ENCODE peak calls at places on chromosomes 4 and X, in nine cellular contexts. One of them, this sample, is unnamed.

GRCh38 chr4:174036563-174036962 is 246.9 kb downstream of the FBXO8 start:
- DNase-seq in A549: no peak
- DNase-seq in fibroblast of mammary gland: no peak
- DNase-seq in H9: no peak
- DNase-seq in pancreas: no peak
- DNase-seq in cardiac muscle cell: peak
- DNase-seq in mesothelial cell of epicardium: no peak
- DNase-seq in tibial nerve: no peak
- DNase-seq in natural killer cell: no peak
- DNase-seq in this sample: no peak

GRCh38 chr4:88880501-88881226 is 176.3 kb downstream of the FAM13A start:
- DNase-seq in natural killer cell: no peak
- DNase-seq in cardiac muscle cell: peak
- DNase-seq in pancreas: no peak
- DNase-seq in fibroblast of mammary gland: no peak
- DNase-seq in H9: no peak
- DNase-seq in mesothelial cell of epicardium: no peak
- DNase-seq in tibial nerve: no peak
- DNase-seq in A549: no peak
- DNase-seq in this sample: no peak

GRCh38 chrX:20637351-20637750 is 370.6 kb upstream of the RPS6KA3 start:
- DNase-seq in pancreas: no peak
- DNase-seq in fibroblast of mammary gland: no peak
- DNase-seq in H9: no peak
- DNase-seq in mesothelial cell of epicardium: no peak
- DNase-seq in tibial nerve: no peak
- DNase-seq in A549: no peak
- DNase-seq in natural killer cell: no peak
- DNase-seq in cardiac muscle cell: no peak
- DNase-seq in this sample: no peak

GRCh38 chr4:179353791-179354190 is 1911.6 kb upstream of the AGA start:
- DNase-seq in pancreas: no peak
- DNase-seq in H9: no peak
- DNase-seq in tibial nerve: no peak
- DNase-seq in fibroblast of mammary gland: no peak
- DNase-seq in A549: no peak
- DNase-seq in cardiac muscle cell: no peak
- DNase-seq in natural killer cell: no peak
- DNase-seq in mesothelial cell of epicardium: no peak
- DNase-seq in this sample: no peak

GRCh38 chr4:1727117-1728031 is 6.1 kb downstream of the TACC3 start:
- DNase-seq in H9: no peak
- DNase-seq in pancreas: no peak
- DNase-seq in cardiac muscle cell: no peak
- DNase-seq in mesothelial cell of epicardium: no peak
- DNase-seq in A549: peak
- DNase-seq in fibroblast of mammary gland: peak
- DNase-seq in natural killer cell: no peak
- DNase-seq in tibial nerve: peak
- DNase-seq in this sample: no peak

GRCh38 chr4:10123227-10124101 is 6.9 kb upstream of the WDR1 start:
- DNase-seq in tibial nerve: no peak
- DNase-seq in A549: no peak
- DNase-seq in H9: peak
- DNase-seq in fibroblast of mammary gland: peak
- DNase-seq in natural killer cell: no peak
- DNase-seq in mesothelial cell of epicardium: no peak
- DNase-seq in cardiac muscle cell: no peak
- DNase-seq in pancreas: no peak
- DNase-seq in this sample: peak

GRCh38 chr4:132642196-132642817 is 506.8 kb upstream of the PCDH10 start:
- DNase-seq in cardiac muscle cell: peak
- DNase-seq in fibroblast of mammary gland: peak
- DNase-seq in A549: peak
- DNase-seq in pancreas: no peak
- DNase-seq in mesothelial cell of epicardium: no peak
- DNase-seq in natural killer cell: no peak
- DNase-seq in H9: peak
- DNase-seq in tibial nerve: peak
- DNase-seq in this sample: peak

GRCh38 chr4:54942735-54943134 is 182.7 kb downstream of the KDR start:
- DNase-seq in tibial nerve: no peak
- DNase-seq in A549: no peak
- DNase-seq in cardiac muscle cell: no peak
- DNase-seq in fibroblast of mammary gland: no peak
- DNase-seq in pancreas: no peak
- DNase-seq in mesothelial cell of epicardium: no peak
- DNase-seq in H9: no peak
- DNase-seq in natural killer cell: peak
- DNase-seq in this sample: no peak

GRCh38 chrX:151759041-151759440 is 24.5 kb downstream of the CNGA2 start:
- DNase-seq in H9: no peak
- DNase-seq in mesothelial cell of epicardium: no peak
- DNase-seq in pancreas: no peak
- DNase-seq in cardiac muscle cell: no peak
- DNase-seq in A549: no peak
- DNase-seq in fibroblast of mammary gland: no peak
- DNase-seq in tibial nerve: no peak
- DNase-seq in natural killer cell: no peak
- DNase-seq in this sample: no peak

GRCh38 chrX:30892591-30892990 is 3.5 kb upstream of the TAB3 start:
- DNase-seq in fibroblast of mammary gland: no peak
- DNase-seq in natural killer cell: no peak
- DNase-seq in cardiac muscle cell: no peak
- DNase-seq in pancreas: no peak
- DNase-seq in H9: no peak
- DNase-seq in mesothelial cell of epicardium: no peak
- DNase-seq in tibial nerve: no peak
- DNase-seq in A549: no peak
- DNase-seq in this sample: no peak

GRCh38 chr4:125187621-125188176 is 127.1 kb upstream of the FAT4 start:
- DNase-seq in natural killer cell: no peak
- DNase-seq in H9: no peak
- DNase-seq in tibial nerve: no peak
- DNase-seq in pancreas: no peak
- DNase-seq in mesothelial cell of epicardium: no peak
- DNase-seq in fibroblast of mammary gland: peak
- DNase-seq in cardiac muscle cell: no peak
- DNase-seq in A549: no peak
- DNase-seq in this sample: no peak

GRCh38 chrX:21384178-21384577 is 10.0 kb downstream of the CNKSR2 start:
- DNase-seq in A549: no peak
- DNase-seq in natural killer cell: no peak
- DNase-seq in tibial nerve: no peak
- DNase-seq in H9: no peak
- DNase-seq in mesothelial cell of epicardium: no peak
- DNase-seq in cardiac muscle cell: no peak
- DNase-seq in pancreas: no peak
- DNase-seq in fibroblast of mammary gland: no peak
- DNase-seq in this sample: no peak

DNA sequence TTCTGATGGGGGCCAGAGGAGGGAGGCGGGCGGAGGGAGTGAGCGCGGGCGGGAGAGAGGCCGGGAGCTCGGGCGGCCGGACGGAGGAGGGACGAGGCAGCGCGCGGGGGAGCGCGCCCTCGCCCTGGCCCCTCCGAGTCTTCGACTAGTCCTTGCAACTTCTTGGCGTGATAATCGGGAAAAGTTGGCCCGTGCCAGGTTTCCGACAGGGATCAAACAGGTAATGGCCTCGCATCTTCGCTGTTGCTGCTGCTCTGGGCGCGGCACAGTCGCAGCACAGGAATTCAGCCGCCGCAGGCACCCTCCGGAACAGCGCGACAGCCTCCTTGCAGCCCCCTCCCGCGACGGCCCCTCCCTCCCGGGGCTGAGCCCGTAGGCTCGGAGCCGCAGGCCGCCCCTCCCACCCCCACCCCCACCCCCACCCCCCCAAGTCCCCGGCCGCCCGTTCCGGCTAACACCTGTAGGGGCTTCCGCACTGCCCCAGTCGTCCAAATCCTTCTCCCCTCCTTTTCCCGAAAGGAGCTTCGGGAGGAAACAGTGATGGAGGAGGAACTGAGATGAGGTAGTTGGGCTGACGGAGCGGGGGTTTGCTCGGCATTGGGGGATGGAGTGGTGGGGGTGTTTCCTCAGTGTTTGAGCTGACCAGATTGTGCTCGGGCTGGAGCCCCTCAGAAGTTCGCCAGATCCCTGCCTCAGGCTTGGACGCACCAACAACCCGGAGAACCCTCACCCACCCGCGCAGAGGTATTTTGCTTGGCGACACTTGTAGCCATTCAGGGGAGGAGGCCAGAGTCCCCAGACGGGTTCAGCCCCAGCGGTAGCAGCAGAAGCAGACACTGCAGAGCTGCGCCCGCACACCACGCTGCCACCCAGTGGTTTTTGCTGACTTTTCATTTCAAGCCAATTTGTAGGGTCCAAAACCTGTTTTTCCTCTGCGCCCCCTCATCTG is at the start of gene FGF13:
- DNase-seq in pancreas: peak
- DNase-seq in natural killer cell: no peak
- DNase-seq in mesothelial cell of epicardium: peak
- DNase-seq in cardiac muscle cell: peak
- DNase-seq in H9: peak
- DNase-seq in A549: peak
- DNase-seq in tibial nerve: no peak
- DNase-seq in fibroblast of mammary gland: peak
- DNase-seq in this sample: peak
- TF ChIP-seq CTCF in pancreas: no peak
- TF ChIP-seq CTCF in natural killer cell: no peak
- TF ChIP-seq CTCF in mesothelial cell of epicardium: no peak
- TF ChIP-seq CTCF in cardiac muscle cell: peak
- TF ChIP-seq CTCF in H9: peak
- TF ChIP-seq CTCF in A549: no peak
- TF ChIP-seq CTCF in tibial nerve: no peak
- TF ChIP-seq CTCF in fibroblast of mammary gland: no peak
- TF ChIP-seq CTCF in this sample: peak

GRCh38 chrX:24561121-24561520 is 86.0 kb downstream of the PCYT1B start:
- DNase-seq in pancreas: no peak
- DNase-seq in tibial nerve: no peak
- DNase-seq in H9: no peak
- DNase-seq in cardiac muscle cell: no peak
- DNase-seq in natural killer cell: no peak
- DNase-seq in mesothelial cell of epicardium: no peak
- DNase-seq in A549: peak
- DNase-seq in fibroblast of mammary gland: peak
- DNase-seq in this sample: no peak
- TF ChIP-seq CTCF in pancreas: no peak
- TF ChIP-seq CTCF in tibial nerve: no peak
- TF ChIP-seq CTCF in H9: peak
- TF ChIP-seq CTCF in cardiac muscle cell: peak
- TF ChIP-seq CTCF in natural killer cell: no peak
- TF ChIP-seq CTCF in mesothelial cell of epicardium: no peak
- TF ChIP-seq CTCF in A549: peak
- TF ChIP-seq CTCF in fibroblast of mammary gland: peak
- TF ChIP-seq CTCF in this sample: no peak

GRCh38 chr4:6478546-6479220 is 6.3 kb upstream of the PPP2R2C start:
- DNase-seq in mesothelial cell of epicardium: no peak
- DNase-seq in pancreas: no peak
- DNase-seq in natural killer cell: no peak
- DNase-seq in tibial nerve: no peak
- DNase-seq in A549: no peak
- DNase-seq in cardiac muscle cell: no peak
- DNase-seq in fibroblast of mammary gland: no peak
- DNase-seq in H9: peak
- DNase-seq in this sample: no peak

GRCh38 chr4:6475492-6476020 is 3.1 kb upstream of the PPP2R2C start:
- DNase-seq in pancreas: no peak
- DNase-seq in A549: no peak
- DNase-seq in fibroblast of mammary gland: no peak
- DNase-seq in natural killer cell: no peak
- DNase-seq in tibial nerve: no peak
- DNase-seq in cardiac muscle cell: no peak
- DNase-seq in mesothelial cell of epicardium: no peak
- DNase-seq in H9: peak
- DNase-seq in this sample: no peak

GRCh38 chr4:6474705-6475457 is 2.5 kb upstream of the PPP2R2C start:
- DNase-seq in pancreas: no peak
- DNase-seq in tibial nerve: no peak
- DNase-seq in A549: no peak
- DNase-seq in natural killer cell: no peak
- DNase-seq in fibroblast of mammary gland: no peak
- DNase-seq in H9: peak
- DNase-seq in mesothelial cell of epicardium: no peak
- DNase-seq in cardiac muscle cell: no peak
- DNase-seq in this sample: no peak

GRCh38 chr4:6474053-6474568 is 1.7 kb upstream of the PPP2R2C start:
- DNase-seq in A549: peak
- DNase-seq in H9: peak
- DNase-seq in fibroblast of mammary gland: no peak
- DNase-seq in pancreas: no peak
- DNase-seq in tibial nerve: no peak
- DNase-seq in natural killer cell: no peak
- DNase-seq in mesothelial cell of epicardium: no peak
- DNase-seq in cardiac muscle cell: no peak
- DNase-seq in this sample: no peak

GRCh38 chr4:6476893-6477292 is 4.5 kb upstream of the PPP2R2C start:
- DNase-seq in A549: no peak
- DNase-seq in H9: peak
- DNase-seq in pancreas: no peak
- DNase-seq in natural killer cell: no peak
- DNase-seq in cardiac muscle cell: no peak
- DNase-seq in tibial nerve: no peak
- DNase-seq in fibroblast of mammary gland: no peak
- DNase-seq in mesothelial cell of epicardium: no peak
- DNase-seq in this sample: no peak
- TF ChIP-seq CTCF in A549: no peak
- TF ChIP-seq CTCF in H9: no peak
- TF ChIP-seq CTCF in pancreas: no peak
- TF ChIP-seq CTCF in natural killer cell: no peak
- TF ChIP-seq CTCF in cardiac muscle cell: no peak
- TF ChIP-seq CTCF in tibial nerve: no peak
- TF ChIP-seq CTCF in fibroblast of mammary gland: no peak
- TF ChIP-seq CTCF in mesothelial cell of epicardium: no peak
- TF ChIP-seq CTCF in this sample: no peak

GRCh38 chrX:140756948-140757347 is 47.4 kb downstream of the LINC00632 start:
- DNase-seq in H9: no peak
- DNase-seq in mesothelial cell of epicardium: no peak
- DNase-seq in cardiac muscle cell: no peak
- DNase-seq in fibroblast of mammary gland: no peak
- DNase-seq in natural killer cell: no peak
- DNase-seq in A549: no peak
- DNase-seq in pancreas: peak
- DNase-seq in tibial nerve: no peak
- DNase-seq in this sample: no peak

GRCh38 chrX:140765043-140765784 is 55.7 kb downstream of the LINC00632 start:
- DNase-seq in pancreas: no peak
- DNase-seq in cardiac muscle cell: peak
- DNase-seq in fibroblast of mammary gland: peak
- DNase-seq in A549: peak
- DNase-seq in natural killer cell: no peak
- DNase-seq in H9: no peak
- DNase-seq in mesothelial cell of epicardium: no peak
- DNase-seq in tibial nerve: no peak
- DNase-seq in this sample: no peak

GRCh38 chrX:140764401-140764919 is 54.9 kb downstream of the LINC00632 start:
- DNase-seq in natural killer cell: no peak
- DNase-seq in tibial nerve: no peak
- DNase-seq in A549: peak
- DNase-seq in pancreas: peak
- DNase-seq in cardiac muscle cell: peak
- DNase-seq in fibroblast of mammary gland: peak
- DNase-seq in mesothelial cell of epicardium: peak
- DNase-seq in H9: peak
- DNase-seq in this sample: peak

GRCh38 chrX:140766024-140766611 is 56.6 kb downstream of the LINC00632 start:
- DNase-seq in pancreas: peak
- DNase-seq in A549: peak
- DNase-seq in H9: peak
- DNase-seq in mesothelial cell of epicardium: no peak
- DNase-seq in fibroblast of mammary gland: peak
- DNase-seq in natural killer cell: no peak
- DNase-seq in tibial nerve: peak
- DNase-seq in cardiac muscle cell: peak
- DNase-seq in this sample: peak

GRCh38 chrX:140762061-140762460 is 52.5 kb downstream of the LINC00632 start:
- DNase-seq in A549: peak
- DNase-seq in H9: peak
- DNase-seq in cardiac muscle cell: peak
- DNase-seq in mesothelial cell of epicardium: no peak
- DNase-seq in tibial nerve: peak
- DNase-seq in fibroblast of mammary gland: peak
- DNase-seq in pancreas: no peak
- DNase-seq in natural killer cell: no peak
- DNase-seq in this sample: peak
- TF ChIP-seq CTCF in A549: peak
- TF ChIP-seq CTCF in H9: peak
- TF ChIP-seq CTCF in cardiac muscle cell: peak
- TF ChIP-seq CTCF in mesothelial cell of epicardium: peak
- TF ChIP-seq CTCF in tibial nerve: peak
- TF ChIP-seq CTCF in fibroblast of mammary gland: peak
- TF ChIP-seq CTCF in pancreas: peak
- TF ChIP-seq CTCF in natural killer cell: no peak
- TF ChIP-seq CTCF in this sample: peak